ENCODE peak calls at places on chromosome 4, in six cellular contexts. One of them, this sample, is unnamed.

GRCh38 chr4:120209706-120210105 is 143.1 kb upstream of the MAD2L1 start:
- DNase-seq in progenitor cell of endocrine pancreas: no peak
- DNase-seq in stimulated activated CD4-positive, alpha-beta T cell treated with anti-CD3 and anti-CD28 coated beads, Interleukin-12 subunit alpha, Interleukin-12 subunit beta, amount 100 ng/mL, for 24 hours: no peak
- DNase-seq in nephron progenitor cell: no peak
- DNase-seq in CD4-positive, alpha-beta memory T cell: no peak
- DNase-seq in glomerular endothelial cell: no peak
- DNase-seq in this sample: no peak

GRCh38 chr4:54495091-54495490 is 162.7 kb upstream of the KIT start:
- DNase-seq in progenitor cell of endocrine pancreas: no peak
- DNase-seq in CD4-positive, alpha-beta memory T cell: no peak
- DNase-seq in stimulated activated CD4-positive, alpha-beta T cell treated with anti-CD3 and anti-CD28 coated beads, Interleukin-12 subunit alpha, Interleukin-12 subunit beta, amount 100 ng/mL, for 24 hours: no peak
- DNase-seq in glomerular endothelial cell: no peak
- DNase-seq in nephron progenitor cell: no peak
- DNase-seq in this sample: no peak

GRCh38 chr4:26468977-26469376 is 21.3 kb downstream of the CCKAR start:
- DNase-seq in CD4-positive, alpha-beta memory T cell: no peak
- DNase-seq in stimulated activated CD4-positive, alpha-beta T cell treated with anti-CD3 and anti-CD28 coated beads, Interleukin-12 subunit alpha, Interleukin-12 subunit beta, amount 100 ng/mL, for 24 hours: no peak
- DNase-seq in nephron progenitor cell: no peak
- DNase-seq in glomerular endothelial cell: no peak
- DNase-seq in progenitor cell of endocrine pancreas: no peak
- DNase-seq in this sample: no peak

GRCh38 chr4:185567828-185568442 is 32.6 kb upstream of the PDLIM3 start:
- DNase-seq in nephron progenitor cell: no peak
- DNase-seq in glomerular endothelial cell: no peak
- DNase-seq in CD4-positive, alpha-beta memory T cell: no peak
- DNase-seq in stimulated activated CD4-positive, alpha-beta T cell treated with anti-CD3 and anti-CD28 coated beads, Interleukin-12 subunit alpha, Interleukin-12 subunit beta, amount 100 ng/mL, for 24 hours: no peak
- DNase-seq in progenitor cell of endocrine pancreas: no peak
- DNase-seq in this sample: no peak

GRCh38 chr4:185332575-185333464 is 62.9 kb downstream of the LRP2BP start:
- DNase-seq in progenitor cell of endocrine pancreas: no peak
- DNase-seq in stimulated activated CD4-positive, alpha-beta T cell treated with anti-CD3 and anti-CD28 coated beads, Interleukin-12 subunit alpha, Interleukin-12 subunit beta, amount 100 ng/mL, for 24 hours: no peak
- DNase-seq in nephron progenitor cell: no peak
- DNase-seq in glomerular endothelial cell: no peak
- DNase-seq in CD4-positive, alpha-beta memory T cell: no peak
- DNase-seq in this sample: no peak

GRCh38 chr4:76781698-76782595 is 116.0 kb downstream of the SOWAHB start:
- DNase-seq in nephron progenitor cell: no peak
- DNase-seq in stimulated activated CD4-positive, alpha-beta T cell treated with anti-CD3 and anti-CD28 coated beads, Interleukin-12 subunit alpha, Interleukin-12 subunit beta, amount 100 ng/mL, for 24 hours: no peak
- DNase-seq in CD4-positive, alpha-beta memory T cell: no peak
- DNase-seq in glomerular endothelial cell: no peak
- DNase-seq in progenitor cell of endocrine pancreas: no peak
- DNase-seq in this sample: peak

GRCh38 chr4:158768577-158769174 is at the start of gene FNIP2:
- DNase-seq in nephron progenitor cell: peak
- DNase-seq in stimulated activated CD4-positive, alpha-beta T cell treated with anti-CD3 and anti-CD28 coated beads, Interleukin-12 subunit alpha, Interleukin-12 subunit beta, amount 100 ng/mL, for 24 hours: peak
- DNase-seq in progenitor cell of endocrine pancreas: peak
- DNase-seq in glomerular endothelial cell: no peak
- DNase-seq in CD4-positive, alpha-beta memory T cell: peak
- DNase-seq in this sample: peak

GRCh38 chr4:14434483-14434882 is 567.8 kb upstream of the CPEB2 start:
- DNase-seq in nephron progenitor cell: no peak
- DNase-seq in CD4-positive, alpha-beta memory T cell: no peak
- DNase-seq in stimulated activated CD4-positive, alpha-beta T cell treated with anti-CD3 and anti-CD28 coated beads, Interleukin-12 subunit alpha, Interleukin-12 subunit beta, amount 100 ng/mL, for 24 hours: no peak
- DNase-seq in glomerular endothelial cell: no peak
- DNase-seq in progenitor cell of endocrine pancreas: no peak
- DNase-seq in this sample: no peak

GRCh38 chr4:128076465-128076864 is 15.4 kb downstream of the LARP1B start:
- DNase-seq in nephron progenitor cell: no peak
- DNase-seq in glomerular endothelial cell: no peak
- DNase-seq in stimulated activated CD4-positive, alpha-beta T cell treated with anti-CD3 and anti-CD28 coated beads, Interleukin-12 subunit alpha, Interleukin-12 subunit beta, amount 100 ng/mL, for 24 hours: no peak
- DNase-seq in CD4-positive, alpha-beta memory T cell: no peak
- DNase-seq in progenitor cell of endocrine pancreas: no peak
- DNase-seq in this sample: no peak

GRCh38 chr4:94615431-94615830 is 142.3 kb upstream of the BMPR1B start:
- DNase-seq in progenitor cell of endocrine pancreas: no peak
- DNase-seq in stimulated activated CD4-positive, alpha-beta T cell treated with anti-CD3 and anti-CD28 coated beads, Interleukin-12 subunit alpha, Interleukin-12 subunit beta, amount 100 ng/mL, for 24 hours: no peak
- DNase-seq in CD4-positive, alpha-beta memory T cell: no peak
- DNase-seq in glomerular endothelial cell: no peak
- DNase-seq in nephron progenitor cell: no peak
- DNase-seq in this sample: no peak

GRCh38 chr4:181524455-181524854 is 718.7 kb upstream of the TENM3 start:
- DNase-seq in nephron progenitor cell: no peak
- DNase-seq in CD4-positive, alpha-beta memory T cell: no peak
- DNase-seq in stimulated activated CD4-positive, alpha-beta T cell treated with anti-CD3 and anti-CD28 coated beads, Interleukin-12 subunit alpha, Interleukin-12 subunit beta, amount 100 ng/mL, for 24 hours: no peak
- DNase-seq in glomerular endothelial cell: no peak
- DNase-seq in progenitor cell of endocrine pancreas: no peak
- DNase-seq in this sample: no peak

GRCh38 chr4:182343435-182343834 is 100.2 kb downstream of the TENM3 start:
- DNase-seq in stimulated activated CD4-positive, alpha-beta T cell treated with anti-CD3 and anti-CD28 coated beads, Interleukin-12 subunit alpha, Interleukin-12 subunit beta, amount 100 ng/mL, for 24 hours: no peak
- DNase-seq in CD4-positive, alpha-beta memory T cell: no peak
- DNase-seq in glomerular endothelial cell: no peak
- DNase-seq in nephron progenitor cell: no peak
- DNase-seq in progenitor cell of endocrine pancreas: no peak
- DNase-seq in this sample: no peak

GRCh38 chr4:62162606-62163005 is 962.5 kb downstream of the ADGRL3 start:
- DNase-seq in glomerular endothelial cell: no peak
- DNase-seq in progenitor cell of endocrine pancreas: no peak
- DNase-seq in nephron progenitor cell: no peak
- DNase-seq in CD4-positive, alpha-beta memory T cell: no peak
- DNase-seq in stimulated activated CD4-positive, alpha-beta T cell treated with anti-CD3 and anti-CD28 coated beads, Interleukin-12 subunit alpha, Interleukin-12 subunit beta, amount 100 ng/mL, for 24 hours: no peak
- DNase-seq in this sample: no peak

GRCh38 chr4:73311428-73311827 is 52.8 kb upstream of the ANKRD17 start:
- DNase-seq in glomerular endothelial cell: peak
- DNase-seq in CD4-positive, alpha-beta memory T cell: peak
- DNase-seq in nephron progenitor cell: no peak
- DNase-seq in stimulated activated CD4-positive, alpha-beta T cell treated with anti-CD3 and anti-CD28 coated beads, Interleukin-12 subunit alpha, Interleukin-12 subunit beta, amount 100 ng/mL, for 24 hours: no peak
- DNase-seq in progenitor cell of endocrine pancreas: no peak
- DNase-seq in this sample: peak

GRCh38 chr4:176313596-176314341 is 6.0 kb upstream of the SPCS3 start:
- DNase-seq in stimulated activated CD4-positive, alpha-beta T cell treated with anti-CD3 and anti-CD28 coated beads, Interleukin-12 subunit alpha, Interleukin-12 subunit beta, amount 100 ng/mL, for 24 hours: no peak
- DNase-seq in nephron progenitor cell: no peak
- DNase-seq in CD4-positive, alpha-beta memory T cell: no peak
- DNase-seq in progenitor cell of endocrine pancreas: no peak
- DNase-seq in glomerular endothelial cell: no peak
- DNase-seq in this sample: no peak

GRCh38 chr4:41256740-41257256 is at the start of gene UCHL1:
- DNase-seq in glomerular endothelial cell: no peak
- DNase-seq in nephron progenitor cell: peak
- DNase-seq in CD4-positive, alpha-beta memory T cell: no peak
- DNase-seq in stimulated activated CD4-positive, alpha-beta T cell treated with anti-CD3 and anti-CD28 coated beads, Interleukin-12 subunit alpha, Interleukin-12 subunit beta, amount 100 ng/mL, for 24 hours: no peak
- DNase-seq in progenitor cell of endocrine pancreas: peak
- DNase-seq in this sample: peak

GRCh38 chr4:107034982-107035710 is 967 bp downstream of the DKK2 start:
- DNase-seq in progenitor cell of endocrine pancreas: peak
- DNase-seq in nephron progenitor cell: peak
- DNase-seq in glomerular endothelial cell: no peak
- DNase-seq in CD4-positive, alpha-beta memory T cell: no peak
- DNase-seq in stimulated activated CD4-positive, alpha-beta T cell treated with anti-CD3 and anti-CD28 coated beads, Interleukin-12 subunit alpha, Interleukin-12 subunit beta, amount 100 ng/mL, for 24 hours: no peak
- DNase-seq in this sample: no peak

GRCh38 chr4:20760053-20760452 is 59.8 kb downstream of the PACRGL start:
- DNase-seq in CD4-positive, alpha-beta memory T cell: no peak
- DNase-seq in stimulated activated CD4-positive, alpha-beta T cell treated with anti-CD3 and anti-CD28 coated beads, Interleukin-12 subunit alpha, Interleukin-12 subunit beta, amount 100 ng/mL, for 24 hours: no peak
- DNase-seq in glomerular endothelial cell: no peak
- DNase-seq in progenitor cell of endocrine pancreas: no peak
- DNase-seq in nephron progenitor cell: no peak
- DNase-seq in this sample: no peak

GRCh38 chr4:83830138-83830537 is 294.2 kb downstream of the GPAT3 start:
- DNase-seq in stimulated activated CD4-positive, alpha-beta T cell treated with anti-CD3 and anti-CD28 coated beads, Interleukin-12 subunit alpha, Interleukin-12 subunit beta, amount 100 ng/mL, for 24 hours: no peak
- DNase-seq in progenitor cell of endocrine pancreas: no peak
- DNase-seq in glomerular endothelial cell: no peak
- DNase-seq in nephron progenitor cell: no peak
- DNase-seq in CD4-positive, alpha-beta memory T cell: no peak
- DNase-seq in this sample: no peak

GRCh38 chr4:184838249-184839074 is 12.7 kb upstream of the ACSL1 start:
- DNase-seq in stimulated activated CD4-positive, alpha-beta T cell treated with anti-CD3 and anti-CD28 coated beads, Interleukin-12 subunit alpha, Interleukin-12 subunit beta, amount 100 ng/mL, for 24 hours: no peak
- DNase-seq in glomerular endothelial cell: no peak
- DNase-seq in progenitor cell of endocrine pancreas: no peak
- DNase-seq in nephron progenitor cell: no peak
- DNase-seq in CD4-positive, alpha-beta memory T cell: no peak
- DNase-seq in this sample: peak

GRCh38 chr4:4334798-4335520 is 44.9 kb downstream of the ZBTB49 start:
- DNase-seq in nephron progenitor cell: peak
- DNase-seq in CD4-positive, alpha-beta memory T cell: peak
- DNase-seq in stimulated activated CD4-positive, alpha-beta T cell treated with anti-CD3 and anti-CD28 coated beads, Interleukin-12 subunit alpha, Interleukin-12 subunit beta, amount 100 ng/mL, for 24 hours: peak
- DNase-seq in progenitor cell of endocrine pancreas: peak
- DNase-seq in glomerular endothelial cell: no peak
- DNase-seq in this sample: peak

GRCh38 chr4:140427919-140428471 is 547 bp upstream of the CLGN start:
- DNase-seq in progenitor cell of endocrine pancreas: no peak
- DNase-seq in CD4-positive, alpha-beta memory T cell: no peak
- DNase-seq in stimulated activated CD4-positive, alpha-beta T cell treated with anti-CD3 and anti-CD28 coated beads, Interleukin-12 subunit alpha, Interleukin-12 subunit beta, amount 100 ng/mL, for 24 hours: no peak
- DNase-seq in glomerular endothelial cell: no peak
- DNase-seq in nephron progenitor cell: no peak
- DNase-seq in this sample: peak

GRCh38 chr4:17719106-17719505 is 62.3 kb downstream of the FAM184B start:
- DNase-seq in progenitor cell of endocrine pancreas: no peak
- DNase-seq in CD4-positive, alpha-beta memory T cell: no peak
- DNase-seq in nephron progenitor cell: no peak
- DNase-seq in stimulated activated CD4-positive, alpha-beta T cell treated with anti-CD3 and anti-CD28 coated beads, Interleukin-12 subunit alpha, Interleukin-12 subunit beta, amount 100 ng/mL, for 24 hours: no peak
- DNase-seq in glomerular endothelial cell: no peak
- DNase-seq in this sample: no peak

GRCh38 chr4:158172558-158173258 is at the start of gene GASK1B:
- DNase-seq in stimulated activated CD4-positive, alpha-beta T cell treated with anti-CD3 and anti-CD28 coated beads, Interleukin-12 subunit alpha, Interleukin-12 subunit beta, amount 100 ng/mL, for 24 hours: no peak
- DNase-seq in nephron progenitor cell: peak
- DNase-seq in CD4-positive, alpha-beta memory T cell: no peak
- DNase-seq in progenitor cell of endocrine pancreas: no peak
- DNase-seq in glomerular endothelial cell: no peak
- DNase-seq in this sample: peak

GRCh38 chr4:56757821-56758400 is 63.6 kb downstream of the SPINK2 start:
- DNase-seq in glomerular endothelial cell: no peak
- DNase-seq in stimulated activated CD4-positive, alpha-beta T cell treated with anti-CD3 and anti-CD28 coated beads, Interleukin-12 subunit alpha, Interleukin-12 subunit beta, amount 100 ng/mL, for 24 hours: peak
- DNase-seq in CD4-positive, alpha-beta memory T cell: peak
- DNase-seq in progenitor cell of endocrine pancreas: peak
- DNase-seq in nephron progenitor cell: peak
- DNase-seq in this sample: peak

GRCh38 chr4:144509088-144509854 is 136.7 kb upstream of the HHIP start:
- DNase-seq in stimulated activated CD4-positive, alpha-beta T cell treated with anti-CD3 and anti-CD28 coated beads, Interleukin-12 subunit alpha, Interleukin-12 subunit beta, amount 100 ng/mL, for 24 hours: no peak
- DNase-seq in nephron progenitor cell: no peak
- DNase-seq in progenitor cell of endocrine pancreas: no peak
- DNase-seq in CD4-positive, alpha-beta memory T cell: no peak
- DNase-seq in glomerular endothelial cell: no peak
- DNase-seq in this sample: no peak

GRCh38 chr4:158801066-158801465 is 32.2 kb downstream of the FNIP2 start:
- DNase-seq in progenitor cell of endocrine pancreas: no peak
- DNase-seq in nephron progenitor cell: no peak
- DNase-seq in CD4-positive, alpha-beta memory T cell: no peak
- DNase-seq in stimulated activated CD4-positive, alpha-beta T cell treated with anti-CD3 and anti-CD28 coated beads, Interleukin-12 subunit alpha, Interleukin-12 subunit beta, amount 100 ng/mL, for 24 hours: no peak
- DNase-seq in glomerular endothelial cell: no peak
- DNase-seq in this sample: no peak

GRCh38 chr4:13476915-13477314 is 7.2 kb downstream of the RAB28 start:
- DNase-seq in CD4-positive, alpha-beta memory T cell: no peak
- DNase-seq in nephron progenitor cell: no peak
- DNase-seq in stimulated activated CD4-positive, alpha-beta T cell treated with anti-CD3 and anti-CD28 coated beads, Interleukin-12 subunit alpha, Interleukin-12 subunit beta, amount 100 ng/mL, for 24 hours: no peak
- DNase-seq in glomerular endothelial cell: no peak
- DNase-seq in progenitor cell of endocrine pancreas: no peak
- DNase-seq in this sample: no peak

GRCh38 chr4:140059159-140059558 is 94.8 kb downstream of the MAML3 start:
- DNase-seq in nephron progenitor cell: no peak
- DNase-seq in stimulated activated CD4-positive, alpha-beta T cell treated with anti-CD3 and anti-CD28 coated beads, Interleukin-12 subunit alpha, Interleukin-12 subunit beta, amount 100 ng/mL, for 24 hours: no peak
- DNase-seq in CD4-positive, alpha-beta memory T cell: no peak
- DNase-seq in progenitor cell of endocrine pancreas: no peak
- DNase-seq in glomerular endothelial cell: no peak
- DNase-seq in this sample: no peak

GRCh38 chr4:108940086-108941033 is 177.5 kb upstream of the ETNPPL start:
- DNase-seq in CD4-positive, alpha-beta memory T cell: no peak
- DNase-seq in nephron progenitor cell: no peak
- DNase-seq in progenitor cell of endocrine pancreas: no peak
- DNase-seq in stimulated activated CD4-positive, alpha-beta T cell treated with anti-CD3 and anti-CD28 coated beads, Interleukin-12 subunit alpha, Interleukin-12 subunit beta, amount 100 ng/mL, for 24 hours: no peak
- DNase-seq in glomerular endothelial cell: no peak
- DNase-seq in this sample: no peak

GRCh38 chr4:154928640-154929257 is 147.7 kb downstream of the RBM46 start:
- DNase-seq in nephron progenitor cell: no peak
- DNase-seq in stimulated activated CD4-positive, alpha-beta T cell treated with anti-CD3 and anti-CD28 coated beads, Interleukin-12 subunit alpha, Interleukin-12 subunit beta, amount 100 ng/mL, for 24 hours: no peak
- DNase-seq in CD4-positive, alpha-beta memory T cell: no peak
- DNase-seq in glomerular endothelial cell: peak
- DNase-seq in progenitor cell of endocrine pancreas: no peak
- DNase-seq in this sample: peak

GRCh38 chr4:55251896-55252295 is 94.1 kb upstream of the SRD5A3 start:
- DNase-seq in glomerular endothelial cell: no peak
- DNase-seq in CD4-positive, alpha-beta memory T cell: no peak
- DNase-seq in nephron progenitor cell: no peak
- DNase-seq in progenitor cell of endocrine pancreas: no peak
- DNase-seq in stimulated activated CD4-positive, alpha-beta T cell treated with anti-CD3 and anti-CD28 coated beads, Interleukin-12 subunit alpha, Interleukin-12 subunit beta, amount 100 ng/mL, for 24 hours: no peak
- DNase-seq in this sample: no peak

GRCh38 chr4:168540086-168540864 is 43.4 kb downstream of the PALLD start:
- DNase-seq in glomerular endothelial cell: no peak
- DNase-seq in CD4-positive, alpha-beta memory T cell: no peak
- DNase-seq in progenitor cell of endocrine pancreas: no peak
- DNase-seq in nephron progenitor cell: no peak
- DNase-seq in stimulated activated CD4-positive, alpha-beta T cell treated with anti-CD3 and anti-CD28 coated beads, Interleukin-12 subunit alpha, Interleukin-12 subunit beta, amount 100 ng/mL, for 24 hours: no peak
- DNase-seq in this sample: peak

GRCh38 chr4:134691915-134692314 is 490.3 kb upstream of the PABPC4L start:
- DNase-seq in CD4-positive, alpha-beta memory T cell: no peak
- DNase-seq in progenitor cell of endocrine pancreas: no peak
- DNase-seq in stimulated activated CD4-positive, alpha-beta T cell treated with anti-CD3 and anti-CD28 coated beads, Interleukin-12 subunit alpha, Interleukin-12 subunit beta, amount 100 ng/mL, for 24 hours: no peak
- DNase-seq in nephron progenitor cell: no peak
- DNase-seq in glomerular endothelial cell: no peak
- DNase-seq in this sample: no peak